ENCODE peak calls at places on chromosomes 3 and 15, in nine cellular contexts. One of them, this sample, is unnamed.
A peak's percentile ranks its signal among the peaks of the same experiment; 100 is the strongest.

GRCh38 chr15:40103124-40103858 is 5.4 kb downstream of the BMF start:
- DNase-seq in GDM1: no peak
- DNase-seq in ecto neural progenitor cell: peak; percentile 68
- DNase-seq in T-helper 9 cell: no peak
- DNase-seq in pancreas: peak; percentile 96
- DNase-seq in stimulated activated CD4-positive, alpha-beta T cell treated with anti-CD3 and anti-CD28 coated beads, Interleukin-2, amount 100 ng/mL, for 48 hours: no peak
- DNase-seq in fibroblast of gingiva: peak; percentile 72
- DNase-seq in activated CD4-positive, alpha-beta T cell treated with anti-CD3 and anti-CD28 coated beads for 36 hours: no peak
- DNase-seq in bronchial epithelial cell: peak; percentile 76
- DNase-seq in this sample: no peak

GRCh38 chr15:68080783-68081182 is 26.7 kb downstream of the PIAS1 start:
- DNase-seq in GDM1: no peak
- DNase-seq in ecto neural progenitor cell: no peak
- DNase-seq in T-helper 9 cell: no peak
- DNase-seq in pancreas: no peak
- DNase-seq in stimulated activated CD4-positive, alpha-beta T cell treated with anti-CD3 and anti-CD28 coated beads, Interleukin-2, amount 100 ng/mL, for 48 hours: no peak
- DNase-seq in fibroblast of gingiva: no peak
- DNase-seq in activated CD4-positive, alpha-beta T cell treated with anti-CD3 and anti-CD28 coated beads for 36 hours: no peak
- DNase-seq in bronchial epithelial cell: peak; percentile 19
- DNase-seq in this sample: no peak

GRCh38 chr3:179074656-179075055 is 3.0 kb upstream of the ZMAT3 start:
- DNase-seq in GDM1: no peak
- DNase-seq in ecto neural progenitor cell: no peak
- DNase-seq in T-helper 9 cell: no peak
- DNase-seq in pancreas: no peak
- DNase-seq in stimulated activated CD4-positive, alpha-beta T cell treated with anti-CD3 and anti-CD28 coated beads, Interleukin-2, amount 100 ng/mL, for 48 hours: no peak
- DNase-seq in fibroblast of gingiva: no peak
- DNase-seq in activated CD4-positive, alpha-beta T cell treated with anti-CD3 and anti-CD28 coated beads for 36 hours: no peak
- DNase-seq in bronchial epithelial cell: no peak
- DNase-seq in this sample: no peak

GRCh38 chr3:10627884-10628572 is 122.6 kb upstream of the ATP2B2 start:
- DNase-seq in GDM1: no peak
- DNase-seq in ecto neural progenitor cell: no peak
- DNase-seq in T-helper 9 cell: no peak
- DNase-seq in pancreas: no peak
- DNase-seq in stimulated activated CD4-positive, alpha-beta T cell treated with anti-CD3 and anti-CD28 coated beads, Interleukin-2, amount 100 ng/mL, for 48 hours: no peak
- DNase-seq in fibroblast of gingiva: no peak
- DNase-seq in activated CD4-positive, alpha-beta T cell treated with anti-CD3 and anti-CD28 coated beads for 36 hours: no peak
- DNase-seq in bronchial epithelial cell: no peak
- DNase-seq in this sample: no peak

GRCh38 chr15:88744548-88745020 is 58.7 kb upstream of the ACAN start:
- DNase-seq in GDM1: no peak
- DNase-seq in ecto neural progenitor cell: no peak
- DNase-seq in T-helper 9 cell: no peak
- DNase-seq in pancreas: no peak
- DNase-seq in stimulated activated CD4-positive, alpha-beta T cell treated with anti-CD3 and anti-CD28 coated beads, Interleukin-2, amount 100 ng/mL, for 48 hours: no peak
- DNase-seq in fibroblast of gingiva: no peak
- DNase-seq in activated CD4-positive, alpha-beta T cell treated with anti-CD3 and anti-CD28 coated beads for 36 hours: no peak
- DNase-seq in bronchial epithelial cell: no peak
- DNase-seq in this sample: peak; percentile 11

GRCh38 chr15:86988075-86988474 is 908.4 kb downstream of the AGBL1 start:
- DNase-seq in GDM1: no peak
- DNase-seq in ecto neural progenitor cell: no peak
- DNase-seq in T-helper 9 cell: no peak
- DNase-seq in pancreas: no peak
- DNase-seq in stimulated activated CD4-positive, alpha-beta T cell treated with anti-CD3 and anti-CD28 coated beads, Interleukin-2, amount 100 ng/mL, for 48 hours: no peak
- DNase-seq in fibroblast of gingiva: no peak
- DNase-seq in activated CD4-positive, alpha-beta T cell treated with anti-CD3 and anti-CD28 coated beads for 36 hours: no peak
- DNase-seq in bronchial epithelial cell: no peak
- DNase-seq in this sample: no peak

GRCh38 chr3:194296832-194297666 is 54.1 kb downstream of the CPN2 start:
- DNase-seq in GDM1: no peak
- DNase-seq in ecto neural progenitor cell: peak; percentile 95
- DNase-seq in T-helper 9 cell: no peak
- DNase-seq in pancreas: peak; percentile 80
- DNase-seq in stimulated activated CD4-positive, alpha-beta T cell treated with anti-CD3 and anti-CD28 coated beads, Interleukin-2, amount 100 ng/mL, for 48 hours: no peak
- DNase-seq in fibroblast of gingiva: no peak
- DNase-seq in activated CD4-positive, alpha-beta T cell treated with anti-CD3 and anti-CD28 coated beads for 36 hours: no peak
- DNase-seq in bronchial epithelial cell: no peak
- DNase-seq in this sample: no peak

GRCh38 chr3:55402886-55403605 is 84.1 kb downstream of the WNT5A start:
- DNase-seq in GDM1: no peak
- DNase-seq in ecto neural progenitor cell: no peak
- DNase-seq in T-helper 9 cell: no peak
- DNase-seq in pancreas: no peak
- DNase-seq in stimulated activated CD4-positive, alpha-beta T cell treated with anti-CD3 and anti-CD28 coated beads, Interleukin-2, amount 100 ng/mL, for 48 hours: no peak
- DNase-seq in fibroblast of gingiva: no peak
- DNase-seq in activated CD4-positive, alpha-beta T cell treated with anti-CD3 and anti-CD28 coated beads for 36 hours: no peak
- DNase-seq in bronchial epithelial cell: peak; percentile 53
- DNase-seq in this sample: peak; percentile 46

GRCh38 chr3:46913644-46914043 is 36.1 kb downstream of the PTH1R start:
- DNase-seq in GDM1: no peak
- DNase-seq in ecto neural progenitor cell: no peak
- DNase-seq in T-helper 9 cell: no peak
- DNase-seq in pancreas: no peak
- DNase-seq in stimulated activated CD4-positive, alpha-beta T cell treated with anti-CD3 and anti-CD28 coated beads, Interleukin-2, amount 100 ng/mL, for 48 hours: no peak
- DNase-seq in fibroblast of gingiva: no peak
- DNase-seq in activated CD4-positive, alpha-beta T cell treated with anti-CD3 and anti-CD28 coated beads for 36 hours: no peak
- DNase-seq in bronchial epithelial cell: peak; percentile 88
- DNase-seq in this sample: peak; percentile 83

GRCh38 chr15:93399121-93399520 is 310.1 kb upstream of the RGMA start:
- DNase-seq in GDM1: no peak
- DNase-seq in ecto neural progenitor cell: no peak
- DNase-seq in T-helper 9 cell: no peak
- DNase-seq in pancreas: no peak
- DNase-seq in stimulated activated CD4-positive, alpha-beta T cell treated with anti-CD3 and anti-CD28 coated beads, Interleukin-2, amount 100 ng/mL, for 48 hours: no peak
- DNase-seq in fibroblast of gingiva: no peak
- DNase-seq in activated CD4-positive, alpha-beta T cell treated with anti-CD3 and anti-CD28 coated beads for 36 hours: no peak
- DNase-seq in bronchial epithelial cell: peak; percentile 13
- DNase-seq in this sample: no peak

GRCh38 chr3:126956866-126957650 is 25.9 kb upstream of the PLXNA1 start:
- DNase-seq in GDM1: no peak
- DNase-seq in ecto neural progenitor cell: no peak
- DNase-seq in T-helper 9 cell: no peak
- DNase-seq in pancreas: no peak
- DNase-seq in stimulated activated CD4-positive, alpha-beta T cell treated with anti-CD3 and anti-CD28 coated beads, Interleukin-2, amount 100 ng/mL, for 48 hours: no peak
- DNase-seq in fibroblast of gingiva: no peak
- DNase-seq in activated CD4-positive, alpha-beta T cell treated with anti-CD3 and anti-CD28 coated beads for 36 hours: no peak
- DNase-seq in bronchial epithelial cell: peak; percentile 91
- DNase-seq in this sample: no peak

GRCh38 chr15:40454904-40455391 is 14.2 kb downstream of the BAHD1 start:
- DNase-seq in GDM1: no peak
- DNase-seq in ecto neural progenitor cell: no peak
- DNase-seq in T-helper 9 cell: no peak
- DNase-seq in pancreas: no peak
- DNase-seq in stimulated activated CD4-positive, alpha-beta T cell treated with anti-CD3 and anti-CD28 coated beads, Interleukin-2, amount 100 ng/mL, for 48 hours: no peak
- DNase-seq in fibroblast of gingiva: peak; percentile 26
- DNase-seq in activated CD4-positive, alpha-beta T cell treated with anti-CD3 and anti-CD28 coated beads for 36 hours: peak; percentile 58
- DNase-seq in bronchial epithelial cell: peak; percentile 83
- DNase-seq in this sample: peak; percentile 56

GRCh38 chr3:184371570-184372018 is 6.4 kb downstream of the THPO start:
- DNase-seq in GDM1: peak; percentile 81
- DNase-seq in ecto neural progenitor cell: peak; percentile 78
- DNase-seq in T-helper 9 cell: peak; percentile 36
- DNase-seq in pancreas: peak; percentile 91
- DNase-seq in stimulated activated CD4-positive, alpha-beta T cell treated with anti-CD3 and anti-CD28 coated beads, Interleukin-2, amount 100 ng/mL, for 48 hours: peak; percentile 42
- DNase-seq in fibroblast of gingiva: peak; percentile 83
- DNase-seq in activated CD4-positive, alpha-beta T cell treated with anti-CD3 and anti-CD28 coated beads for 36 hours: peak; percentile 81
- DNase-seq in bronchial epithelial cell: peak; percentile 83
- DNase-seq in this sample: peak; percentile 93

GRCh38 chr3:172877011-172877410 is 126.5 kb downstream of the ECT2 start:
- DNase-seq in GDM1: no peak
- DNase-seq in ecto neural progenitor cell: no peak
- DNase-seq in T-helper 9 cell: no peak
- DNase-seq in pancreas: no peak
- DNase-seq in stimulated activated CD4-positive, alpha-beta T cell treated with anti-CD3 and anti-CD28 coated beads, Interleukin-2, amount 100 ng/mL, for 48 hours: no peak
- DNase-seq in fibroblast of gingiva: no peak
- DNase-seq in activated CD4-positive, alpha-beta T cell treated with anti-CD3 and anti-CD28 coated beads for 36 hours: no peak
- DNase-seq in bronchial epithelial cell: no peak
- DNase-seq in this sample: no peak

GRCh38 chr3:11757929-11758328 is 88.8 kb downstream of the TAMM41 start:
- DNase-seq in GDM1: no peak
- DNase-seq in ecto neural progenitor cell: no peak
- DNase-seq in T-helper 9 cell: no peak
- DNase-seq in pancreas: no peak
- DNase-seq in stimulated activated CD4-positive, alpha-beta T cell treated with anti-CD3 and anti-CD28 coated beads, Interleukin-2, amount 100 ng/mL, for 48 hours: no peak
- DNase-seq in fibroblast of gingiva: no peak
- DNase-seq in activated CD4-positive, alpha-beta T cell treated with anti-CD3 and anti-CD28 coated beads for 36 hours: no peak
- DNase-seq in bronchial epithelial cell: no peak
- DNase-seq in this sample: no peak

GRCh38 chr3:184710870-184711365 is 946 bp downstream of the MAGEF1 start:
- DNase-seq in GDM1: no peak
- DNase-seq in ecto neural progenitor cell: peak; percentile 48
- DNase-seq in T-helper 9 cell: no peak
- DNase-seq in pancreas: no peak
- DNase-seq in stimulated activated CD4-positive, alpha-beta T cell treated with anti-CD3 and anti-CD28 coated beads, Interleukin-2, amount 100 ng/mL, for 48 hours: peak; percentile 6
- DNase-seq in fibroblast of gingiva: no peak
- DNase-seq in activated CD4-positive, alpha-beta T cell treated with anti-CD3 and anti-CD28 coated beads for 36 hours: peak; percentile 59
- DNase-seq in bronchial epithelial cell: no peak
- DNase-seq in this sample: peak; percentile 13

GRCh38 chr3:66823010-66823399 is 175.1 kb upstream of the KBTBD8 start:
- DNase-seq in GDM1: no peak
- DNase-seq in ecto neural progenitor cell: no peak
- DNase-seq in T-helper 9 cell: no peak
- DNase-seq in pancreas: no peak
- DNase-seq in stimulated activated CD4-positive, alpha-beta T cell treated with anti-CD3 and anti-CD28 coated beads, Interleukin-2, amount 100 ng/mL, for 48 hours: no peak
- DNase-seq in fibroblast of gingiva: no peak
- DNase-seq in activated CD4-positive, alpha-beta T cell treated with anti-CD3 and anti-CD28 coated beads for 36 hours: no peak
- DNase-seq in bronchial epithelial cell: no peak
- DNase-seq in this sample: no peak

GRCh38 chr3:127105996-127106855 is 86.7 kb upstream of the PRR23E start:
- DNase-seq in GDM1: no peak
- DNase-seq in ecto neural progenitor cell: no peak
- DNase-seq in T-helper 9 cell: no peak
- DNase-seq in pancreas: no peak
- DNase-seq in stimulated activated CD4-positive, alpha-beta T cell treated with anti-CD3 and anti-CD28 coated beads, Interleukin-2, amount 100 ng/mL, for 48 hours: no peak
- DNase-seq in fibroblast of gingiva: no peak
- DNase-seq in activated CD4-positive, alpha-beta T cell treated with anti-CD3 and anti-CD28 coated beads for 36 hours: no peak
- DNase-seq in bronchial epithelial cell: no peak
- DNase-seq in this sample: no peak

GRCh38 chr3:76024640-76025039 is 239.3 kb upstream of the ZNF717 start:
- DNase-seq in GDM1: no peak
- DNase-seq in ecto neural progenitor cell: no peak
- DNase-seq in T-helper 9 cell: no peak
- DNase-seq in pancreas: no peak
- DNase-seq in stimulated activated CD4-positive, alpha-beta T cell treated with anti-CD3 and anti-CD28 coated beads, Interleukin-2, amount 100 ng/mL, for 48 hours: no peak
- DNase-seq in fibroblast of gingiva: peak; percentile 4
- DNase-seq in activated CD4-positive, alpha-beta T cell treated with anti-CD3 and anti-CD28 coated beads for 36 hours: no peak
- DNase-seq in bronchial epithelial cell: peak; percentile 50
- DNase-seq in this sample: peak; percentile 2

GRCh38 chr3:143240921-143241320 is 121.3 kb downstream of the CHST2 start:
- DNase-seq in GDM1: no peak
- DNase-seq in ecto neural progenitor cell: no peak
- DNase-seq in T-helper 9 cell: no peak
- DNase-seq in pancreas: no peak
- DNase-seq in stimulated activated CD4-positive, alpha-beta T cell treated with anti-CD3 and anti-CD28 coated beads, Interleukin-2, amount 100 ng/mL, for 48 hours: no peak
- DNase-seq in fibroblast of gingiva: peak; percentile 36
- DNase-seq in activated CD4-positive, alpha-beta T cell treated with anti-CD3 and anti-CD28 coated beads for 36 hours: no peak
- DNase-seq in bronchial epithelial cell: no peak
- DNase-seq in this sample: no peak

GRCh38 chr3:57919987-57920386 is 88.2 kb upstream of the FLNB start:
- DNase-seq in GDM1: no peak
- DNase-seq in ecto neural progenitor cell: no peak
- DNase-seq in T-helper 9 cell: no peak
- DNase-seq in pancreas: no peak
- DNase-seq in stimulated activated CD4-positive, alpha-beta T cell treated with anti-CD3 and anti-CD28 coated beads, Interleukin-2, amount 100 ng/mL, for 48 hours: no peak
- DNase-seq in fibroblast of gingiva: no peak
- DNase-seq in activated CD4-positive, alpha-beta T cell treated with anti-CD3 and anti-CD28 coated beads for 36 hours: no peak
- DNase-seq in bronchial epithelial cell: no peak
- DNase-seq in this sample: no peak